ENCODE peak calls at places on chromosomes 6 and 20, in five cellular contexts. One of them, this sample, is unnamed.

GRCh38 chr6:77466055-77467028 is 3.1 kb upstream of the HTR1B start:
- DNase-seq in retinal pigment epithelial cell: peak
- DNase-seq in OCI-LY7: no peak
- DNase-seq in breast epithelium: no peak
- DNase-seq in fibroblast of lung: peak
- DNase-seq in this sample: peak

GRCh38 chr6:166743925-166744653 is 117.0 kb upstream of the RPS6KA2 start:
- DNase-seq in retinal pigment epithelial cell: peak
- DNase-seq in OCI-LY7: no peak
- DNase-seq in breast epithelium: no peak
- DNase-seq in fibroblast of lung: peak
- DNase-seq in this sample: no peak

GRCh38 chr6:109243863-109244825 is 138.1 kb downstream of the CD164 start:
- DNase-seq in retinal pigment epithelial cell: no peak
- DNase-seq in OCI-LY7: no peak
- DNase-seq in breast epithelium: no peak
- DNase-seq in fibroblast of lung: no peak
- DNase-seq in this sample: no peak

GRCh38 chr20:64024141-64024990 is 11.6 kb upstream of the C20orf204 start:
- DNase-seq in retinal pigment epithelial cell: no peak
- DNase-seq in OCI-LY7: no peak
- DNase-seq in breast epithelium: no peak
- DNase-seq in fibroblast of lung: no peak
- DNase-seq in this sample: no peak

GRCh38 chr20:45445805-45446562 is 23.6 kb upstream of the WFDC2 start:
- DNase-seq in retinal pigment epithelial cell: no peak
- DNase-seq in OCI-LY7: peak
- DNase-seq in breast epithelium: no peak
- DNase-seq in fibroblast of lung: no peak
- DNase-seq in this sample: peak

GRCh38 chr20:59808729-59809381 is 124.6 kb downstream of the SYCP2 start:
- DNase-seq in retinal pigment epithelial cell: no peak
- DNase-seq in OCI-LY7: no peak
- DNase-seq in breast epithelium: no peak
- DNase-seq in fibroblast of lung: no peak
- DNase-seq in this sample: no peak

GRCh38 chr20:44690781-44691423 is 24.3 kb upstream of the CCN5 start:
- DNase-seq in retinal pigment epithelial cell: no peak
- DNase-seq in OCI-LY7: no peak
- DNase-seq in breast epithelium: no peak
- DNase-seq in fibroblast of lung: no peak
- DNase-seq in this sample: no peak

GRCh38 chr6:79570129-79570801 is 33.0 kb upstream of the LCA5 start:
- DNase-seq in retinal pigment epithelial cell: peak
- DNase-seq in OCI-LY7: no peak
- DNase-seq in breast epithelium: no peak
- DNase-seq in fibroblast of lung: peak
- DNase-seq in this sample: peak

GRCh38 chr6:4352731-4353130 is 217.4 kb upstream of the ECI2 start:
- DNase-seq in retinal pigment epithelial cell: no peak
- DNase-seq in OCI-LY7: no peak
- DNase-seq in breast epithelium: no peak
- DNase-seq in fibroblast of lung: no peak
- DNase-seq in this sample: no peak

GRCh38 chr6:71012871-71013456 is 56.1 kb upstream of the B3GAT2 start:
- DNase-seq in retinal pigment epithelial cell: peak
- DNase-seq in OCI-LY7: peak
- DNase-seq in breast epithelium: no peak
- DNase-seq in fibroblast of lung: peak
- DNase-seq in this sample: peak

GRCh38 chr6:165744515-165745228 is 81.6 kb upstream of the PDE10A start:
- DNase-seq in retinal pigment epithelial cell: peak
- DNase-seq in OCI-LY7: no peak
- DNase-seq in breast epithelium: no peak
- DNase-seq in fibroblast of lung: no peak
- DNase-seq in this sample: no peak

GRCh38 chr6:5994999-5995698 is 11.6 kb downstream of the NRN1 start:
- DNase-seq in retinal pigment epithelial cell: no peak
- DNase-seq in OCI-LY7: no peak
- DNase-seq in breast epithelium: no peak
- DNase-seq in fibroblast of lung: no peak
- DNase-seq in this sample: no peak

GRCh38 chr6:5997420-5998093 is 9.2 kb downstream of the NRN1 start:
- DNase-seq in retinal pigment epithelial cell: no peak
- DNase-seq in OCI-LY7: peak
- DNase-seq in breast epithelium: no peak
- DNase-seq in fibroblast of lung: no peak
- DNase-seq in this sample: no peak

GRCh38 chr6:5994234-5994998 is 12.3 kb downstream of the NRN1 start:
- DNase-seq in retinal pigment epithelial cell: no peak
- DNase-seq in OCI-LY7: no peak
- DNase-seq in breast epithelium: no peak
- DNase-seq in fibroblast of lung: no peak
- DNase-seq in this sample: no peak

GRCh38 chr6:5996701-5997419 is 9.9 kb downstream of the NRN1 start:
- DNase-seq in retinal pigment epithelial cell: no peak
- DNase-seq in OCI-LY7: no peak
- DNase-seq in breast epithelium: no peak
- DNase-seq in fibroblast of lung: no peak
- DNase-seq in this sample: no peak

DNA sequence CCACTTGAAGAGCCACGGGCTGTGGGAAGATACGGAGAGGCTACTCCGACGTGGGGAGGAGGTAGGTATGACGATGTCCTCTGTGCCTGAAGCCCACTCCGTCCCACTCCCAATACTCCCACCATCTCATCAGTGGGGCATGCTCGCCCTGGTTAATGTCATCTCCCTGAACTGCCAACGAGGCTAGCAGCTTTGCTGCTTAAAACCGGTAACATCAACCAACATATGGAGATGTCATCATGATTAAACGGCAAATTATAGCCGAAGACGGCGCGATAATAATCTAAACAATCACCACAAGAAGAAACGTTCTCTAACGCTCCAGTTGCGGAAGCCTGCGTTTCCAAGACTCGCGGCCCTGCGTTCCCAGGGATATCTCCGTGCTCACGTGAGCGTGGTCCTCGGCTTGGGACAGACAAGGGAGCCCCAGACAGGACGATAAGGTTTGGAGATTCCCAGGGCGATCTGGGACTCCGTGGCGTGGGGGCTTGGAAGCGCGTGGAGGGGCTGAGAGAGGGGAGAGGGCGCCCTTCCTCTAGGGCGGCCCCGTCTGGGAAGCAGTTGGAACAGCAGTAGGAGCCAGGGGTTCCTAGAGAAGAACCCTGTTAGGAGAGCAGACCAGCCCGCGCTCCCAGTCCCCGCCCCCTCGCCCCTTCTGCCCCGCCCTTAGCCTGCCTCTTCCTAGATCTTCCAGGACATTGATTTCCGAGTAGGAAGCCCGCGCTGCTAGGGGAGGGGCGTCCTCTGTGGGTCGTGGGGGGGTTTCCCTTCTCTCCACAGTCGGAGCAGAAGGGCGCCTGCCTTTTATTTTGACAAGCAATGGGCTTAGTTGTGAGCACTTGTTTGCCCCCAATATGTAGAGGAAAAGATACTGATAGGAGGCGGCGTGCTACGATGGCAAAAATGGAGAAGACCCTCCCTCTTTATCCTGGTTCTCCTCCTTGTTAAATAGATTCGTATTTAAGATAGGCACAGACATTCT is 10.7 kb downstream of the NRN1 start:
- DNase-seq in retinal pigment epithelial cell: no peak
- DNase-seq in OCI-LY7: no peak
- DNase-seq in breast epithelium: peak
- DNase-seq in fibroblast of lung: peak
- DNase-seq in this sample: peak
- TF ChIP-seq CTCF in retinal pigment epithelial cell: peak
- TF ChIP-seq CTCF in OCI-LY7: no peak
- TF ChIP-seq CTCF in breast epithelium: no peak
- TF ChIP-seq CTCF in fibroblast of lung: peak
- TF ChIP-seq CTCF in this sample: peak

GRCh38 chr6:1554881-1555569 is 54.7 kb upstream of the FOXC1 start:
- DNase-seq in retinal pigment epithelial cell: no peak
- DNase-seq in OCI-LY7: no peak
- DNase-seq in breast epithelium: peak
- DNase-seq in fibroblast of lung: peak
- DNase-seq in this sample: no peak
- TF ChIP-seq CTCF in retinal pigment epithelial cell: peak
- TF ChIP-seq CTCF in OCI-LY7: peak
- TF ChIP-seq CTCF in breast epithelium: peak
- TF ChIP-seq CTCF in fibroblast of lung: peak
- TF ChIP-seq CTCF in this sample: peak

DNA sequence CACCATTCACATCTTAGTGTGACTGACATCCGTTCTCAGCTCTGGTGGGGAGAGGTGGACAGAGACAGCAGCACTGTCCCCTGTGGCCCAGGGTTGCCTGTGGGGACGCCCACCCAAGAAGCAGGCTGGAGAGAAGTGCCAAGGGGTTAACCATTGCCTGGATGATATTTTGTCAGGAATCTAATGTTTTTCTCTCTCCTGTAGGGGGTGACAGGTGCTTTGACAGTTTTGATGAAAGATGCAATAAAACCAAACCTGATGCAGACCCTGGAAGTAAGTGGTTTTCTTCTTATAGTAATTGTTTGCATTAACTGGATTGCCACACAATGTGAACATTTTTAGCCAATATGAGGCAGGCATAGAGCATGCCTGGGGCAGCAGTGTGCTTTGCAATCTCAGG is 99.3 kb downstream of the MTHFD1L start:
- DNase-seq in retinal pigment epithelial cell: no peak
- DNase-seq in OCI-LY7: no peak
- DNase-seq in breast epithelium: no peak
- DNase-seq in fibroblast of lung: no peak
- DNase-seq in this sample: no peak
- TF ChIP-seq CTCF in retinal pigment epithelial cell: no peak
- TF ChIP-seq CTCF in OCI-LY7: peak
- TF ChIP-seq CTCF in breast epithelium: no peak
- TF ChIP-seq CTCF in fibroblast of lung: no peak
- TF ChIP-seq CTCF in this sample: no peak

GRCh38 chr6:35736982-35737412 is at the start of gene ARMC12:
- DNase-seq in retinal pigment epithelial cell: no peak
- DNase-seq in OCI-LY7: peak
- DNase-seq in breast epithelium: no peak
- DNase-seq in fibroblast of lung: no peak
- DNase-seq in this sample: no peak

GRCh38 chr6:35736293-35736894 is 438 bp upstream of the ARMC12 start:
- DNase-seq in retinal pigment epithelial cell: no peak
- DNase-seq in OCI-LY7: peak
- DNase-seq in breast epithelium: peak
- DNase-seq in fibroblast of lung: peak
- DNase-seq in this sample: peak

GRCh38 chr6:35735452-35735851 is 1.4 kb upstream of the ARMC12 start:
- DNase-seq in retinal pigment epithelial cell: no peak
- DNase-seq in OCI-LY7: no peak
- DNase-seq in breast epithelium: no peak
- DNase-seq in fibroblast of lung: no peak
- DNase-seq in this sample: no peak

GRCh38 chr6:35739645-35740517 is 3.0 kb downstream of the ARMC12 start:
- DNase-seq in retinal pigment epithelial cell: no peak
- DNase-seq in OCI-LY7: no peak
- DNase-seq in breast epithelium: no peak
- DNase-seq in fibroblast of lung: no peak
- DNase-seq in this sample: no peak

GRCh38 chr6:35737413-35738211 is 780 bp downstream of the ARMC12 start:
- DNase-seq in retinal pigment epithelial cell: peak
- DNase-seq in OCI-LY7: peak
- DNase-seq in breast epithelium: no peak
- DNase-seq in fibroblast of lung: peak
- DNase-seq in this sample: peak
- TF ChIP-seq CTCF in retinal pigment epithelial cell: peak
- TF ChIP-seq CTCF in OCI-LY7: peak
- TF ChIP-seq CTCF in breast epithelium: peak
- TF ChIP-seq CTCF in fibroblast of lung: peak
- TF ChIP-seq CTCF in this sample: peak

GRCh38 chr6:45609141-45609638 is 231.5 kb upstream of the SUPT3H start:
- DNase-seq in retinal pigment epithelial cell: no peak
- DNase-seq in OCI-LY7: no peak
- DNase-seq in breast epithelium: no peak
- DNase-seq in fibroblast of lung: peak
- DNase-seq in this sample: peak

GRCh38 chr6:45607818-45608217 is 230.1 kb upstream of the SUPT3H start:
- DNase-seq in retinal pigment epithelial cell: no peak
- DNase-seq in OCI-LY7: no peak
- DNase-seq in breast epithelium: no peak
- DNase-seq in fibroblast of lung: peak
- DNase-seq in this sample: no peak

GRCh38 chr6:45606831-45607400 is 229.2 kb upstream of the SUPT3H start:
- DNase-seq in retinal pigment epithelial cell: no peak
- DNase-seq in OCI-LY7: no peak
- DNase-seq in breast epithelium: no peak
- DNase-seq in fibroblast of lung: no peak
- DNase-seq in this sample: no peak

GRCh38 chr6:45610374-45610773 is 232.6 kb upstream of the SUPT3H start:
- DNase-seq in retinal pigment epithelial cell: no peak
- DNase-seq in OCI-LY7: no peak
- DNase-seq in breast epithelium: no peak
- DNase-seq in fibroblast of lung: no peak
- DNase-seq in this sample: no peak

GRCh38 chr6:45608252-45608911 is 230.6 kb upstream of the SUPT3H start:
- DNase-seq in retinal pigment epithelial cell: no peak
- DNase-seq in OCI-LY7: no peak
- DNase-seq in breast epithelium: peak
- DNase-seq in fibroblast of lung: peak
- DNase-seq in this sample: no peak
- TF ChIP-seq CTCF in retinal pigment epithelial cell: no peak
- TF ChIP-seq CTCF in OCI-LY7: no peak
- TF ChIP-seq CTCF in breast epithelium: no peak
- TF ChIP-seq CTCF in fibroblast of lung: no peak
- TF ChIP-seq CTCF in this sample: no peak

GRCh38 chr20:13784271-13784892 is 337 bp downstream of the ESF1 start:
- DNase-seq in retinal pigment epithelial cell: no peak
- DNase-seq in OCI-LY7: no peak
- DNase-seq in breast epithelium: no peak
- DNase-seq in fibroblast of lung: no peak
- DNase-seq in this sample: no peak
- TF ChIP-seq CTCF in retinal pigment epithelial cell: no peak
- TF ChIP-seq CTCF in OCI-LY7: no peak
- TF ChIP-seq CTCF in breast epithelium: no peak
- TF ChIP-seq CTCF in fibroblast of lung: no peak
- TF ChIP-seq CTCF in this sample: no peak

GRCh38 chr6:51684038-51684437 is 403.4 kb downstream of the PKHD1 start:
- DNase-seq in retinal pigment epithelial cell: no peak
- DNase-seq in OCI-LY7: no peak
- DNase-seq in breast epithelium: no peak
- DNase-seq in fibroblast of lung: no peak
- DNase-seq in this sample: no peak
- TF ChIP-seq CTCF in retinal pigment epithelial cell: no peak
- TF ChIP-seq CTCF in OCI-LY7: no peak
- TF ChIP-seq CTCF in breast epithelium: no peak
- TF ChIP-seq CTCF in fibroblast of lung: no peak
- TF ChIP-seq CTCF in this sample: no peak

This sample was measured in HFFc6.